ENCODE peak calls at places on chromosome 22, in five cellular contexts. J is activated CD4-positive, alpha-beta T cell treated with anti-CD3 and anti-CD28 coated beads, Interleukin-2, amount 10 ng/mL, durations not matched to agents 7 days and 5 days; Y is lung microvascular endothelial cell; U is H54; P is glutamatergic neuron. B is an unnamed sample.
A peak's percentile ranks its signal among the peaks of the same experiment; 100 is the strongest.

GRCh38 chr22:44995715-44996114 is 14.1 kb downstream of the PHF21B start:
- DNase-seq in U (no peak), J (no peak), P (no peak), Y (no peak), B (no peak)

GRCh38 chr22:44444341-44445306 is 53.4 kb downstream of the RTL6 start:
- DNase-seq in J (no peak), Y (peak; percentile 6), U (no peak), P (no peak), B (no peak)

GRCh38 chr22:30337461-30337778 is 10.7 kb upstream of the TBC1D10A start:
- DNase-seq in P (no peak), U (no peak), J (no peak), Y (no peak), B (no peak)

GRCh38 chr22:37300551-37301017 is 18.3 kb downstream of the CYTH4 start:
- DNase-seq in Y (no peak), J (peak; percentile 66), U (no peak), P (no peak), B (no peak)

GRCh38 chr22:40332319-40332781 is 13.9 kb upstream of the ADSL start:
- DNase-seq in U (no peak), J (no peak), P (no peak), Y (peak; percentile 89), B (no peak)

GRCh38 chr22:22878801-22879674 is 8.6 kb upstream of the IGLL5 start:
- DNase-seq in U (no peak), P (no peak), J (no peak), Y (no peak), B (no peak)

GRCh38 chr22:40714514-40714966 is 35.3 kb downstream of the MCHR1 start:
- DNase-seq in U (no peak), P (no peak), Y (no peak), J (no peak), B (peak; percentile 78)

GRCh38 chr22:49966716-49967332 is 6.3 kb downstream of the PIM3 start:
- DNase-seq in U (no peak), J (no peak), P (peak; percentile 30), Y (peak; percentile 57), B (no peak)

GRCh38 chr22:21455334-21456089 is 11.7 kb upstream of the TMEM191C start:
- DNase-seq in P (no peak), U (no peak), Y (no peak), J (peak; percentile 4), B (no peak)

GRCh38 chr22:42933783-42934144 is 76.7 kb upstream of the ARFGAP3 start:
- DNase-seq in P (no peak), J (no peak), Y (peak; percentile 88), U (peak; percentile 32), B (peak; percentile 73)

GRCh38 chr22:27327981-27328721 is 473.4 kb downstream of the MN1 start:
- DNase-seq in J (no peak), Y (no peak), P (no peak), U (no peak), B (peak; percentile 7)

GRCh38 chr22:49299821-49300231 is 527.8 kb downstream of the BRD1 start:
- DNase-seq in J (no peak), Y (no peak), P (no peak), U (no peak), B (no peak)

GRCh38 chr22:17060126-17060525 is 24.7 kb upstream of the IL17RA start:
- DNase-seq in J (no peak), U (no peak), Y (no peak), P (no peak), B (no peak)

GRCh38 chr22:19871845-19872778 is 17.4 kb upstream of the GNB1L start:
- DNase-seq in U (no peak), J (no peak), Y (no peak), P (peak; percentile 11), B (no peak)

GRCh38 chr22:49693416-49693815 is 134.3 kb downstream of the BRD1 start:
- DNase-seq in P (no peak), U (no peak), J (no peak), Y (no peak), B (no peak)

GRCh38 chr22:27814993-27815392 is 13.4 kb upstream of the MN1 start:
- DNase-seq in U (no peak), J (no peak), P (no peak), Y (no peak), B (no peak)

GRCh38 chr22:40955516-40955915 is 4.3 kb downstream of the RBX1 start:
- DNase-seq in Y (no peak), P (no peak), J (no peak), U (no peak), B (no peak)

GRCh38 chr22:35540600-35541253 is at the start of gene RASD2:
- DNase-seq in P (peak; percentile 55), Y (no peak), J (peak; percentile 29), U (peak; percentile 62), B (peak; percentile 57)

GRCh38 chr22:39839917-39840510 is 53.5 kb downstream of the ENTHD1 start:
- DNase-seq in Y (no peak), J (peak; percentile 40), U (no peak), P (no peak), B (no peak)

GRCh38 chr22:18091916-18092526 is 14.2 kb downstream of the PEX26 start:
- DNase-seq in Y (peak; percentile 87), U (peak; percentile 49), P (no peak), J (peak; percentile 35), B (peak; percentile 78)

GRCh38 chr22:28955817-28956216 is 72.4 kb downstream of the ZNRF3 start:
- DNase-seq in P (no peak), U (no peak), J (peak; percentile 85), Y (no peak), B (no peak)

GRCh38 chr22:21949569-21949918 is 3.1 kb downstream of the PPM1F start:
- DNase-seq in J (no peak), Y (no peak), P (no peak), U (no peak), B (no peak)

GRCh38 chr22:45318168-45318557 is 8.4 kb downstream of the FAM118A start:
- DNase-seq in P (no peak), U (peak; percentile 41), Y (peak; percentile 87), J (peak; percentile 93), B (no peak)

GRCh38 chr22:50684501-50684900 is 11.9 kb downstream of the SHANK3 start:
- DNase-seq in Y (no peak), J (no peak), U (no peak), P (no peak), B (no peak)